ENCODE peak calls at places on chromosomes 7 and 10, in seven cellular contexts. D is Peyer's patch, J is right lobe of liver, R is body of pancreas, V is uterus, H is testis, A is tibial nerve. L is an unnamed sample.

GRCh38 chr7:9939171-9939570 is 1034.5 kb upstream of the PHF14 start:
- DNase-seq in D (no peak), J (no peak), R (no peak), V (no peak), H (no peak), A (no peak), L (no peak)

GRCh38 chr10:52525761-52526160 is 211.7 kb downstream of the DKK1 start:
- DNase-seq in D (no peak), J (no peak), R (no peak), V (no peak), H (no peak), A (no peak), L (no peak)

GRCh38 chr10:17910144-17910789 is 41.5 kb upstream of the SLC39A12 start:
- DNase-seq in D (no peak), J (no peak), R (peak; percentile 58), V (peak; percentile 64), H (peak; percentile 59), A (peak; percentile 37), L (no peak)

GRCh38 chr10:86191686-86192085 is 174.9 kb downstream of the GRID1 start:
- DNase-seq in D (no peak), J (no peak), R (no peak), V (no peak), H (no peak), A (no peak), L (peak; percentile 10)

GRCh38 chr10:34089294-34089693 is 725.8 kb downstream of the PARD3 start:
- DNase-seq in D (no peak), J (no peak), R (no peak), V (no peak), H (no peak), A (no peak), L (no peak)

GRCh38 chr10:117391436-117392205 is 16.4 kb upstream of the PDZD8 start:
- DNase-seq in D (no peak), J (peak; percentile 96), R (peak; percentile 29), V (no peak), H (no peak), A (no peak), L (no peak)

GRCh38 chr7:18337023-18337422 is 158.5 kb upstream of the HDAC9 start:
- DNase-seq in D (no peak), J (no peak), R (no peak), V (no peak), H (no peak), A (no peak), L (no peak)

GRCh38 chr10:79142522-79143309 is 74.0 kb downstream of the ZMIZ1 start:
- DNase-seq in D (no peak), J (no peak), R (no peak), V (no peak), H (no peak), A (no peak), L (no peak)

GRCh38 chr10:54133201-54133600 is 667.8 kb downstream of the PCDH15 start:
- DNase-seq in D (no peak), J (no peak), R (no peak), V (no peak), H (no peak), A (no peak), L (no peak)

DNA sequence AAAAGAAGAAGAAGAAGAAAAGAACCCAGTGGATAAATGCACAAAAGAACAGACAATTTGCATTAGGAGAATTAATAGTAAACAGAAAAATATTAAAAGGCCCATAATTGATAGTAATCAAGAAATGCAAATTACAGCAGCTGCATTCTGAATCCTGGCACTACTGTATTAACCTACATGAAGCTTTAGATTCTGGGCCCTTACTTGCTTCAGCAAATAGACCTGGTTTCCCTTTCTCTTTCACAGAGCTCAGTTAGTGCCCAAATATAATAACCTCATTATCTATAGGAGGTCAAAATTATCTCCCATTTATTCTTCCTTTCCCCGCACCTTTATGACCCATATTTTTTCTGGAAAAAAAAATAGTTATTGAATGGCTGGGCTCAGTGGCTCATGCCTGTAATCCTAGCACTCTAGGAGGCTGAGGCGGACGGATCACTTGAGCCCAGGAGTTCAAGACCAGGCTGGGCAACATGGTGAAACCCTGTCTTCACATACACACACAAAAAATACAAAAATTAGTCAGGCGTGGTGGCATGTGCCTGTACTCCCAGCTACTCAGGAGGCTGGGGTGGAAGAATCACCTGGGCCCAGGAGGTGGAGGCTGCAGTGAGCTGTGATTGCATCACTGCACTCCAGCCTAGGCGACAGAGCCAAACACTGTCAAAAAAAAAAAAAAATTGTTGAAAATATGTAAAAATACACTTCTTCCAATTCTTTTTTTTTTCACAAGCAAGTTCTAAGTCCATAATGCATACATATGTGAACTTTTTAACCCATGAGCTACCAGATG is 36.0 kb upstream of the PIK3AP1 start:
- DNase-seq in D (no peak), J (no peak), R (no peak), V (no peak), H (no peak), A (no peak), L (no peak)
- TF ChIP-seq POLR2A in D (no peak), J (no peak), R (no peak), V (no peak), H (no peak), A (no peak), L (no peak)

DNA sequence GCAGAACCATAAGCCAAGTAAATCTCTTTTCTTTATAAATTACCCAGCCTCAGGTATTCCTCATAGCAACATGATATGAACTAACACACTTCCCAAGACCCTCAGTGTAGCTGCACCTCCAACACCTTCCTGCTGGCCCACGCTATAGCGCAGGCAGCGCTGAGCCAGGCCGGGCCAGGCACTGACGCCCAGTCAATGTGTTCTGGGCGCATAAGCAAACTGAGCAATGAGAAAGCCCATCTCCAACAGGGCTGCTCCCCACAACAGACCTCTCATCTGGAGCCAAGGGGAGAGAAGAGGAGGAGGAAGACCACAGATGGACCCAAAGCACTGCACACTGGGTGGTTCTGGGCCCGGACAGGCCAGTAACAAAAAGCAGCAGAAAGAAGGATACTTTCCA is 40.8 kb downstream of the FAM53B start:
- DNase-seq in D (peak; percentile 44), J (no peak), R (no peak), V (no peak), H (no peak), A (no peak), L (no peak)
- H3K4me1 ChIP-seq in D (peaks cover 78% of the 10 kb centered on the region), J (peaks cover 18% of the 10 kb centered on the region), R (peaks cover 69% of the 10 kb centered on the region), V (peaks cover 61% of the 10 kb centered on the region), H (peaks cover 100% of the 10 kb centered on the region), A (peaks cover 100% of the 10 kb centered on the region), L (peaks cover 93% of the 10 kb centered on the region)

GRCh38 chr7:30474893-30475292 is 3.7 kb downstream of the NOD1 start:
- DNase-seq in D (no peak), J (no peak), R (no peak), V (no peak), H (no peak), A (no peak), L (no peak)

GRCh38 chr7:30474485-30474884 is 4.1 kb downstream of the NOD1 start:
- DNase-seq in D (no peak), J (no peak), R (no peak), V (no peak), H (no peak), A (no peak), L (no peak)

GRCh38 chr7:30475580-30475979 is 3.0 kb downstream of the NOD1 start:
- DNase-seq in D (no peak), J (no peak), R (no peak), V (no peak), H (no peak), A (no peak), L (no peak)

GRCh38 chr7:30476401-30477145 is 2.0 kb downstream of the NOD1 start:
- DNase-seq in D (no peak), J (no peak), R (no peak), V (no peak), H (no peak), A (no peak), L (no peak)

DNA sequence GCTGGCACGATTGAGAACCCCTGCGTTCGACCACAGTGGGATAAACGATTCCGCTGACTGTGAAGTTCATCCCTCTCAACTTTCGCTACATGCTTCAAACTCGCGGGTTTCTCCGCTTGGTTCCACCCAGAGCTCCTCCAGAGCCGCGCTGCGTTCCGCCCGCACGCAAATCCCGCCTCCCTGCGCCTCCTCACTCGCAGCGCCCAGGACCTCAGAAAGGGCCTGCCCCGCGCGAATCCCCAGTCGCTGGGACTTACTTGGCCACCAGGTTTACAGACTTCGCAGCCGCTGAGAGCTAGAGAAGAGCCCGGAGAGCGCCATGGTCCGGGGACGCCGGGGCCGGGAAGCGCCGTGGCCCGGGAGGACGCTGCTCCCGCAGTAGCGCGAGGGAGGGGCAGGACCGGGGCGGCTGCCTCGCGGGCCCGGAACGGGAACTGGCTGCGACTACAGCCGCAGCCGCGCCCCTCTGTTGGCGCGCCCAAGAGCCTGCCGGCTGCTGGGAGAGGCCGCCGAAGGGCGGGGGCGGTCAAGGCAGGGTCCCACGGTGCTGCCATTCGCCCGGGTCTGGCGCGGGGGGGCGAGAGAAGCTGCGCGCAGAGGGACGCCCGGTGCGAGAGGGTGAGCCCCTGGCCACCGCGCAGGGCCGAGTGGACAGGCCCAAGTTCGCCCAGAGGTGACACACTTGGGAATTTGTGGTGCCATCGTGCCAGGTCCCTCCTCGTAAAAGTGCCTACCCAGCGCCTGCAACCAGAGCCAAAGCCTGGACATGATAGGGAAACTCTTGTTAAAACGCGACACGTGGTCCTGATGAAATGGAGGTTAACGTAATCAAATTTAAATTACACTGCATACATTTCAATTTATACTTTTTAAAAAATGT is at the start of gene NOD1:
- DNase-seq in D (peak; percentile 90), J (peak; percentile 88), R (peak; percentile 72), V (peak; percentile 66), H (peak; percentile 76), A (peak; percentile 37), L (peak; percentile 80)
- TF ChIP-seq POLR2A in D (peak; percentile 66), J (peak; percentile 57), R (peak; percentile 70), V (peak; percentile 63), H (no peak), A (peak; percentile 6), L (no peak)

GRCh38 chr7:22694597-22695207 is 32.3 kb upstream of the IL6 start:
- DNase-seq in D (no peak), J (no peak), R (no peak), V (no peak), H (no peak), A (no peak), L (no peak)

GRCh38 chr7:22697897-22698645 is 28.9 kb upstream of the IL6 start:
- DNase-seq in D (no peak), J (no peak), R (no peak), V (no peak), H (no peak), A (no peak), L (no peak)

GRCh38 chr7:22696672-22697071 is 30.3 kb upstream of the IL6 start:
- DNase-seq in D (no peak), J (no peak), R (no peak), V (no peak), H (no peak), A (no peak), L (no peak)

GRCh38 chr7:22697322-22697859 is 29.6 kb upstream of the IL6 start:
- DNase-seq in D (no peak), J (no peak), R (no peak), V (no peak), H (no peak), A (no peak), L (no peak)

DNA sequence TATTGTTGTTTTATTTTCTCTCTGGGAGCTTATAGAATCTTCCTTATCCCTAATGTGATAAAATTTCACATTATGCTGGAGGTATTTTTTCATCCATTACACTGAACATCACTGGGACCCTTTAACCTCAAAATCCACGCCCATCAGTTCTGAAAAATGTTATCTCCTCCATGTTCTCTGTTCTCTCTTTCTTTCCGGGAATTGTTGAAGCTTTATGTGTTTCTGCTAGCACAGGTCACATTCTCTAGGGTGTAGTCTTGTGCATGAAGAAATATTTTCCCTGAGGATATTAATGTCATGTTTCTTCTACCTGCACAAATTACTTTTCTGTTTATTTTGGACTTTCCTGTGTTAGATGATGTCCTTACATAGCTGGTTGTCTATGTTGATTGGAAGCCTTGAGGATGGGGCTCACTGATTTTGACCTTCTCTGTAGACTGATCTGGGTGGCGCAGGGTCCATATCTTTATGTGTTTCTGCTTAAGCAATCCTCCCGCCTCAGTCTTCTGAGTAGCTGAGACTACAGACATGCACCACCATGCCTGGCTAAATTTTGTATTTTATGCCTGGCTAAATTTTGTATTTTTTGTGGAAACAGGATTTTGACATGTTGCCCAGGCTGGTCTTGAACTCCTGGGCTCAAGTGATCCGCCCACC is 31.4 kb upstream of the IL6 start:
- DNase-seq in D (no peak), J (no peak), R (no peak), V (no peak), H (no peak), A (no peak), L (no peak)
- H3K4me1 ChIP-seq in D (no peaks in the 10 kb centered on the region), J (no peaks in the 10 kb centered on the region), R (no peaks in the 10 kb centered on the region), V (no peaks in the 10 kb centered on the region), H (no peaks in the 10 kb centered on the region), A (no peaks in the 10 kb centered on the region), L (no peaks in the 10 kb centered on the region)

L was measured in stomach.